ENCODE peak calls at places on chromosomes 1 and 21, in nine cellular contexts. One of them, this sample, is unnamed.

GRCh38 chr1:204996981-204997380 is 46.0 kb upstream of the CNTN2 start:
- DNase-seq in prostate gland: no peak
- DNase-seq in uterus: peak
- DNase-seq in body of pancreas: no peak
- DNase-seq in endothelial cell of umbilical vein: no peak
- DNase-seq in transverse colon: no peak
- DNase-seq in adrenal gland: no peak
- DNase-seq in tibial nerve: no peak
- DNase-seq in IMR-90: no peak
- DNase-seq in this sample: no peak

GRCh38 chr1:8562881-8563865 is 245.3 kb downstream of the SLC45A1 start:
- DNase-seq in transverse colon: no peak
- DNase-seq in tibial nerve: no peak
- DNase-seq in prostate gland: no peak
- DNase-seq in body of pancreas: no peak
- DNase-seq in uterus: no peak
- DNase-seq in endothelial cell of umbilical vein: peak
- DNase-seq in adrenal gland: no peak
- DNase-seq in IMR-90: peak
- DNase-seq in this sample: no peak

GRCh38 chr1:21939650-21940374 is 2.7 kb upstream of the HSPG2 start:
- DNase-seq in tibial nerve: peak
- DNase-seq in uterus: peak
- DNase-seq in transverse colon: peak
- DNase-seq in IMR-90: peak
- DNase-seq in body of pancreas: peak
- DNase-seq in endothelial cell of umbilical vein: peak
- DNase-seq in prostate gland: peak
- DNase-seq in adrenal gland: peak
- DNase-seq in this sample: peak

GRCh38 chr1:164625004-164625617 is 66.1 kb downstream of the PBX1 start:
- DNase-seq in prostate gland: no peak
- DNase-seq in uterus: no peak
- DNase-seq in tibial nerve: no peak
- DNase-seq in endothelial cell of umbilical vein: peak
- DNase-seq in body of pancreas: no peak
- DNase-seq in IMR-90: no peak
- DNase-seq in transverse colon: no peak
- DNase-seq in adrenal gland: no peak
- DNase-seq in this sample: no peak

GRCh38 chr1:161020573-161021167 is at the start of gene F11R:
- DNase-seq in prostate gland: peak
- DNase-seq in endothelial cell of umbilical vein: peak
- DNase-seq in uterus: peak
- DNase-seq in transverse colon: peak
- DNase-seq in adrenal gland: peak
- DNase-seq in body of pancreas: peak
- DNase-seq in IMR-90: no peak
- DNase-seq in tibial nerve: no peak
- DNase-seq in this sample: peak

GRCh38 chr21:43866233-43866632 is 1.2 kb downstream of the AGPAT3 start:
- DNase-seq in body of pancreas: peak
- DNase-seq in uterus: peak
- DNase-seq in transverse colon: peak
- DNase-seq in endothelial cell of umbilical vein: no peak
- DNase-seq in tibial nerve: no peak
- DNase-seq in adrenal gland: peak
- DNase-seq in prostate gland: peak
- DNase-seq in IMR-90: peak
- DNase-seq in this sample: peak

GRCh38 chr1:2932671-2933350 is 88.5 kb upstream of the ACTRT2 start:
- DNase-seq in IMR-90: no peak
- DNase-seq in endothelial cell of umbilical vein: no peak
- DNase-seq in transverse colon: no peak
- DNase-seq in tibial nerve: no peak
- DNase-seq in prostate gland: no peak
- DNase-seq in body of pancreas: no peak
- DNase-seq in uterus: no peak
- DNase-seq in adrenal gland: no peak
- DNase-seq in this sample: peak

GRCh38 chr1:215405211-215405610 is 161.9 kb upstream of the KCTD3 start:
- DNase-seq in uterus: no peak
- DNase-seq in endothelial cell of umbilical vein: peak
- DNase-seq in prostate gland: no peak
- DNase-seq in body of pancreas: no peak
- DNase-seq in transverse colon: no peak
- DNase-seq in adrenal gland: no peak
- DNase-seq in IMR-90: peak
- DNase-seq in tibial nerve: no peak
- DNase-seq in this sample: no peak

GRCh38 chr1:20589331-20590312 is 725 bp downstream of the CDA start:
- DNase-seq in tibial nerve: no peak
- DNase-seq in adrenal gland: peak
- DNase-seq in IMR-90: peak
- DNase-seq in body of pancreas: peak
- DNase-seq in transverse colon: no peak
- DNase-seq in uterus: peak
- DNase-seq in endothelial cell of umbilical vein: peak
- DNase-seq in prostate gland: no peak
- DNase-seq in this sample: peak

DNA sequence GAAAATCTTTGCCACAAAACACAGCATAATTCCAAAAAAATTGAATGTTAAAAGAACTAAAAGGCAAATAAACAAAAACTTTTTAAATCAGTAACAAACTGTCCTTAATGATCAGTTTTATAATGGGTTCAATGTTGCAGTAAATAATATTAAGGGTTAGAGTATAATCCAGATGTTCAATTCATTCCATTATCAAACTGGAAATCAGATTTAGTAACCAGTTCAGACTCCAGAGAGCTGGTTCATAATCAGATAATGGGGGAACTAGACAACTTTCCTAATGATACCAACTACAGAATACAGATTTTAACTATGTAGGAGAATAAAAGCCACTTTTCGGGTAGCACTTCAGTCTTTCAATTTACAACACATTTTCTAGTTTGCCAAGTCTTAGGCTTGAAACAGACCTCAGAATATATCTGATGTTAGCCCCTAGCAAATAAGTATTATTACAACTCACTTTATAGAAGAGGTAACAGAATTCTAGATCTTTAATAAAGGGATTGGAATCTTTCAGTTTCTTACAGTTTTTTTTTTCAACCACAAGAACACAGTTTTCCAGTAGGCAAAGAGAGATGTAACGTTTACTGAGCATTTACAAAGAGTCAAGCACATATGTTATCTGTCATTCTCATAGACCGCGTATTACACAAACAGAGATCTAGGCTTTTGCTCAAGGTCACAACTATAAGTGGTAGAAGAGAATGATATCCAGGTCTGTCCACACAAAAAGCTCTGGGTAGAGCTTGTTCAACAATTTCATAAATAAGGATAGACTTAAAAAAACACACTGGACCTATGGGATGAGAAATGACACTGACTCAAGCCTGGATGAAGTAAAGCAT is 1.9 kb upstream of the DCAF6 start:
- DNase-seq in prostate gland: no peak
- DNase-seq in adrenal gland: no peak
- DNase-seq in tibial nerve: no peak
- DNase-seq in body of pancreas: no peak
- DNase-seq in IMR-90: peak
- DNase-seq in endothelial cell of umbilical vein: peak
- DNase-seq in transverse colon: no peak
- DNase-seq in uterus: no peak
- DNase-seq in this sample: no peak
- H3K27ac ChIP-seq in prostate gland: peak
- H3K27ac ChIP-seq in adrenal gland: peak
- H3K27ac ChIP-seq in tibial nerve: peak
- H3K27ac ChIP-seq in body of pancreas: peak
- H3K27ac ChIP-seq in IMR-90: peak
- H3K27ac ChIP-seq in endothelial cell of umbilical vein: peak
- H3K27ac ChIP-seq in transverse colon: peak
- H3K27ac ChIP-seq in uterus: peak
- H3K27ac ChIP-seq in this sample: peak

DNA sequence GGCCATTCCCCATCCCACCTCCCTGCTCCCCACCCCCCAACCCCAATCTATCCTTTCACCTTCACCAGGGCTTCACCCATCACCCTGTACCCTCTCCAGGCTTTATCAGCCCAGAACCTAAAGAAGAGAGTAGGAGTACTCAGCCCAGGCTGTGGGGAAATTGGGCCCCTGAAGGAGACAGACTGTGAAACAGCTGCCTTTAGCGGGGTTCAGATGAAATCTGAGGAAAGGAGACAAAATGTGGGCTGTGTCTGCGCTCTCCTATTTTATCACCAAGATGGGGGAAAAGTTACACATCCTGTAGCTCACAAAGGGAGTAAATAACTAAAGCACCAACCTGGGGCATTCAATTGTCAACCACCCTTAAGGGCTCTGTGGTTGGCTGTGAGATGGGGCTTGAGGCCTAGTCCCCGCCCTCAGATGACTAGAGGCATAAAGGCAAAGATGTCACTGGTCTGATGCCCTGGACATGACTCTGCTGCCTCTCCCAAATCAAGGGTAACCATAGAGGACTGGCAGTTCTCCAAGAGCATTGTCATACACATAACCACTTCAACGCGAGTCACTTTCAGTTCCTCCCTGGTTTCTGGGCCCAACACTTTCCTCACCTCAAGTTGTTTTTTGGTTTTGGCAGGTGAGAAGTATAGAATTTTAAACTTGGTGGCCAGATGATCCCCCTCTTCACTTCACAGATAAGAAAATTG is 30.0 kb downstream of the SLC27A3 start:
- DNase-seq in tibial nerve: no peak
- DNase-seq in uterus: no peak
- DNase-seq in prostate gland: peak
- DNase-seq in adrenal gland: peak
- DNase-seq in body of pancreas: peak
- DNase-seq in transverse colon: peak
- DNase-seq in endothelial cell of umbilical vein: peak
- DNase-seq in IMR-90: peak
- DNase-seq in this sample: no peak
- TF ChIP-seq POLR2A in tibial nerve: no peak
- TF ChIP-seq POLR2A in uterus: no peak
- TF ChIP-seq POLR2A in prostate gland: no peak
- TF ChIP-seq POLR2A in adrenal gland: no peak
- TF ChIP-seq POLR2A in body of pancreas: peak
- TF ChIP-seq POLR2A in transverse colon: peak
- TF ChIP-seq POLR2A in endothelial cell of umbilical vein: no peak
- TF ChIP-seq POLR2A in IMR-90: no peak
- TF ChIP-seq POLR2A in this sample: no peak

GRCh38 chr21:27802816-27803475 is 836.1 kb upstream of the ADAMTS5 start:
- DNase-seq in transverse colon: peak
- DNase-seq in body of pancreas: no peak
- DNase-seq in IMR-90: peak
- DNase-seq in prostate gland: peak
- DNase-seq in endothelial cell of umbilical vein: peak
- DNase-seq in tibial nerve: no peak
- DNase-seq in uterus: peak
- DNase-seq in adrenal gland: peak
- DNase-seq in this sample: no peak
- H3K27ac ChIP-seq in transverse colon: no peak
- H3K27ac ChIP-seq in body of pancreas: no peak
- H3K27ac ChIP-seq in IMR-90: no peak
- H3K27ac ChIP-seq in prostate gland: no peak
- H3K27ac ChIP-seq in endothelial cell of umbilical vein: no peak
- H3K27ac ChIP-seq in tibial nerve: no peak
- H3K27ac ChIP-seq in uterus: no peak
- H3K27ac ChIP-seq in adrenal gland: no peak
- H3K27ac ChIP-seq in this sample: no peak

GRCh38 chr21:33802458-33802857 is 113.1 kb downstream of the ATP5PO start:
- DNase-seq in tibial nerve: no peak
- DNase-seq in adrenal gland: no peak
- DNase-seq in body of pancreas: no peak
- DNase-seq in IMR-90: no peak
- DNase-seq in prostate gland: no peak
- DNase-seq in uterus: no peak
- DNase-seq in transverse colon: no peak
- DNase-seq in endothelial cell of umbilical vein: no peak
- DNase-seq in this sample: no peak

GRCh38 chr21:33797565-33797964 is 118.0 kb downstream of the ATP5PO start:
- DNase-seq in adrenal gland: no peak
- DNase-seq in IMR-90: no peak
- DNase-seq in prostate gland: no peak
- DNase-seq in body of pancreas: no peak
- DNase-seq in transverse colon: no peak
- DNase-seq in uterus: no peak
- DNase-seq in endothelial cell of umbilical vein: no peak
- DNase-seq in tibial nerve: no peak
- DNase-seq in this sample: no peak

GRCh38 chr21:33801424-33802405 is 113.9 kb downstream of the ATP5PO start:
- DNase-seq in IMR-90: peak
- DNase-seq in prostate gland: peak
- DNase-seq in adrenal gland: no peak
- DNase-seq in transverse colon: no peak
- DNase-seq in tibial nerve: no peak
- DNase-seq in endothelial cell of umbilical vein: no peak
- DNase-seq in uterus: no peak
- DNase-seq in body of pancreas: peak
- DNase-seq in this sample: no peak

GRCh38 chr21:33800753-33801423 is 114.7 kb downstream of the ATP5PO start:
- DNase-seq in body of pancreas: no peak
- DNase-seq in tibial nerve: no peak
- DNase-seq in prostate gland: no peak
- DNase-seq in adrenal gland: no peak
- DNase-seq in uterus: no peak
- DNase-seq in endothelial cell of umbilical vein: no peak
- DNase-seq in IMR-90: no peak
- DNase-seq in transverse colon: no peak
- DNase-seq in this sample: no peak

GRCh38 chr21:33799378-33800090 is 116.1 kb downstream of the ATP5PO start:
- DNase-seq in endothelial cell of umbilical vein: no peak
- DNase-seq in prostate gland: no peak
- DNase-seq in uterus: no peak
- DNase-seq in tibial nerve: no peak
- DNase-seq in transverse colon: no peak
- DNase-seq in body of pancreas: peak
- DNase-seq in adrenal gland: peak
- DNase-seq in IMR-90: no peak
- DNase-seq in this sample: peak
- TF ChIP-seq POLR2A in endothelial cell of umbilical vein: no peak
- TF ChIP-seq POLR2A in prostate gland: no peak
- TF ChIP-seq POLR2A in uterus: no peak
- TF ChIP-seq POLR2A in tibial nerve: no peak
- TF ChIP-seq POLR2A in transverse colon: no peak
- TF ChIP-seq POLR2A in body of pancreas: no peak
- TF ChIP-seq POLR2A in adrenal gland: no peak
- TF ChIP-seq POLR2A in IMR-90: no peak
- TF ChIP-seq POLR2A in this sample: no peak

DNA sequence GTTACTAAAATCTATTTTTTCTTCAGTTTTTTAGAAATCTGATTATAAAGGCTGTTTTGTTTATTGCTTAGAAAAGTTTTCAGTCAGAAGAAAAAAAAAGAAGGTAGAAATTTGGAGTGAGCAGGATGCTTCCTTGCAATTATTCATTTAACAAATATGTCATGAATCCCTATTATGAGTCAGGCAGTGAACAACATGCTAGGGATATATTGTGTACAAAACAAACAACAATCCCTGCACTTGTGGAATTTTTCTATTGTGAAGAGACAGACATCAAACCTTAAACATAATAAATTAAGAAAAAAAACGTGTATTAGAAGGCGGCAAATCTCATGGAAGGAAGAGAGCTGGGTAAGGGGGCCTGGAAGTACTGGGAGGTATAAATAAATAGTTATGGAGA is 664.1 kb upstream of the CAMK1G start:
- DNase-seq in tibial nerve: no peak
- DNase-seq in IMR-90: no peak
- DNase-seq in adrenal gland: no peak
- DNase-seq in uterus: no peak
- DNase-seq in endothelial cell of umbilical vein: peak
- DNase-seq in transverse colon: no peak
- DNase-seq in prostate gland: no peak
- DNase-seq in body of pancreas: no peak
- DNase-seq in this sample: no peak
- H3K27ac ChIP-seq in tibial nerve: no peak
- H3K27ac ChIP-seq in IMR-90: no peak
- H3K27ac ChIP-seq in adrenal gland: no peak
- H3K27ac ChIP-seq in uterus: no peak
- H3K27ac ChIP-seq in endothelial cell of umbilical vein: peak
- H3K27ac ChIP-seq in transverse colon: no peak
- H3K27ac ChIP-seq in prostate gland: no peak
- H3K27ac ChIP-seq in body of pancreas: no peak
- H3K27ac ChIP-seq in this sample: no peak